ENCODE peak calls at places on chromosome 20, in five cellular contexts. J is transverse colon, T is body of pancreas, P is uterus, E is iPS DF 6.9. W is an unnamed sample. For H3K36me3, the result is how much of the 10 kb centered on the place peaks cover.

GRCh38 chr20:53581444-53582311 is 12.0 kb downstream of the ZNF217 start:
- DNase-seq in E (no peak), J (peak), P (no peak), T (no peak), W (no peak)

GRCh38 chr20:38424404-38424803 is 10.7 kb downstream of the SNHG17 start:
- DNase-seq in J (no peak), T (no peak), E (no peak), P (no peak), W (no peak)

GRCh38 chr20:63882257-63883208 is 12.4 kb upstream of the DNAJC5 start:
- DNase-seq in P (no peak), J (no peak), E (no peak), T (no peak), W (no peak)

GRCh38 chr20:64164123-64164836 is at the start of gene MYT1:
- DNase-seq in T (no peak), E (no peak), P (no peak), J (no peak), W (no peak)

GRCh38 chr20:39398656-39399055 is 436.5 kb downstream of the DHX35 start:
- DNase-seq in P (no peak), T (no peak), E (no peak), J (no peak), W (no peak)

GRCh38 chr20:7667194-7667593 is 273.1 kb downstream of the HAO1 start:
- DNase-seq in E (no peak), P (no peak), J (no peak), T (no peak), W (no peak)

GRCh38 chr20:16397053-16397452 is 176.2 kb downstream of the KIF16B start:
- DNase-seq in P (peak), T (peak), E (no peak), J (no peak), W (peak)

GRCh38 chr20:17647391-17648305 is 34.4 kb downstream of the RRBP1 start:
- DNase-seq in P (peak), E (no peak), J (no peak), T (no peak), W (no peak)

GRCh38 chr20:57655812-57656161 is 35.6 kb upstream of the ZBP1 start:
- DNase-seq in P (peak), E (no peak), T (no peak), J (no peak), W (no peak)

GRCh38 chr20:51500936-51501335 is 41.6 kb downstream of the NFATC2 start:
- DNase-seq in E (no peak), T (no peak), J (no peak), P (no peak), W (no peak)

GRCh38 chr20:3135507-3136070 is 24.1 kb downstream of the FASTKD5 start:
- DNase-seq in J (no peak), T (no peak), P (no peak), E (no peak), W (no peak)

GRCh38 chr20:37538003-37538402 is 10.3 kb upstream of the BLCAP start:
- DNase-seq in J (no peak), T (no peak), P (no peak), E (no peak), W (peak)

GRCh38 chr20:2984028-2984501 is 59.4 kb upstream of the GNRH2 start:
- DNase-seq in E (no peak), P (no peak), J (no peak), T (no peak), W (no peak)

GRCh38 chr20:46681032-46681854 is 8.0 kb downstream of the TP53RK start:
- DNase-seq in J (peak), P (peak), E (no peak), T (peak), W (peak)

GRCh38 chr20:56247954-56248782 is at the start of gene MC3R:
- DNase-seq in P (no peak), J (peak), T (peak), E (no peak), W (peak)

GRCh38 chr20:60634773-60635172 is 617.3 kb upstream of the CDH4 start:
- DNase-seq in E (no peak), P (no peak), T (no peak), J (no peak), W (no peak)

GRCh38 chr20:24149881-24150307 is 161.3 kb upstream of the GGTLC1 start:
- DNase-seq in P (no peak), J (no peak), T (peak), E (no peak), W (peak)

GRCh38 chr20:37081717-37082289 is 14.0 kb downstream of the RBL1 start:
- DNase-seq in P (no peak), T (no peak), E (no peak), J (peak), W (no peak)

GRCh38 chr20:17796096-17796563 is 96.4 kb downstream of the BANF2 start:
- DNase-seq in T (peak), P (peak), J (no peak), E (no peak), W (peak)

GRCh38 chr20:59643616-59644061 is 39.3 kb downstream of the PHACTR3 start:
- DNase-seq in P (no peak), T (no peak), J (no peak), E (no peak), W (no peak)

GRCh38 chr20:43003318-43003928 is 186.3 kb downstream of the PTPRT start:
- DNase-seq in P (no peak), J (no peak), T (no peak), E (no peak), W (no peak)

GRCh38 chr20:24639167-24639548 is 169.7 kb downstream of the SYNDIG1 start:
- DNase-seq in J (no peak), P (no peak), E (no peak), T (no peak), W (no peak)

GRCh38 chr20:38723069-38723981 is 961 bp upstream of the SLC32A1 start:
- DNase-seq in E (no peak), J (no peak), T (no peak), P (no peak), W (no peak)

GRCh38 chr20:16599257-16599656 is 26.0 kb upstream of the KIF16B start:
- DNase-seq in E (no peak), J (no peak), P (no peak), T (no peak), W (no peak)

GRCh38 chr20:4961746-4962145 is 39.6 kb downstream of the SLC23A2 start:
- DNase-seq in J (no peak), T (no peak), P (no peak), E (no peak), W (peak)

GRCh38 chr20:38315290-38315966 is 11.5 kb downstream of the BPI start:
- DNase-seq in E (no peak), T (no peak), J (no peak), P (peak), W (no peak)

GRCh38 chr20:62352402-62353288 is 14.5 kb downstream of the LAMA5 start:
- DNase-seq in E (no peak), J (no peak), P (peak), T (no peak), W (no peak)

GRCh38 chr20:63103402-63104311 is 96.9 kb upstream of the BHLHE23 start:
- DNase-seq in P (no peak), E (no peak), T (no peak), J (no peak), W (no peak)

GRCh38 chr20:55800501-55800900 is 204.8 kb downstream of the CBLN4 start:
- DNase-seq in T (no peak), E (no peak), J (no peak), P (no peak), W (no peak)

GRCh38 chr20:10427060-10427692 is 6.8 kb downstream of the MKKS start:
- DNase-seq in T (peak), J (peak), E (no peak), P (peak), W (peak)

GRCh38 chr20:61968932-61969331 is 96.7 kb downstream of the TAF4 start:
- DNase-seq in E (no peak), T (no peak), J (no peak), P (no peak), W (no peak)

GRCh38 chr20:9800406-9800805 is 38.5 kb downstream of the PAK5 start:
- DNase-seq in P (no peak), J (no peak), E (no peak), T (no peak), W (no peak)

GRCh38 chr20:23673209-23673608 is 15.6 kb downstream of the CST4 start:
- DNase-seq in P (no peak), J (no peak), E (no peak), T (no peak), W (no peak)

GRCh38 chr20:19815553-19815991 is 57.5 kb downstream of the RIN2 start:
- DNase-seq in J (no peak), E (no peak), T (no peak), P (no peak), W (peak)

GRCh38 chr20:62522748-62523396 is 47.1 kb upstream of the GATA5 start:
- DNase-seq in P (no peak), J (no peak), E (no peak), T (no peak), W (no peak)

DNA sequence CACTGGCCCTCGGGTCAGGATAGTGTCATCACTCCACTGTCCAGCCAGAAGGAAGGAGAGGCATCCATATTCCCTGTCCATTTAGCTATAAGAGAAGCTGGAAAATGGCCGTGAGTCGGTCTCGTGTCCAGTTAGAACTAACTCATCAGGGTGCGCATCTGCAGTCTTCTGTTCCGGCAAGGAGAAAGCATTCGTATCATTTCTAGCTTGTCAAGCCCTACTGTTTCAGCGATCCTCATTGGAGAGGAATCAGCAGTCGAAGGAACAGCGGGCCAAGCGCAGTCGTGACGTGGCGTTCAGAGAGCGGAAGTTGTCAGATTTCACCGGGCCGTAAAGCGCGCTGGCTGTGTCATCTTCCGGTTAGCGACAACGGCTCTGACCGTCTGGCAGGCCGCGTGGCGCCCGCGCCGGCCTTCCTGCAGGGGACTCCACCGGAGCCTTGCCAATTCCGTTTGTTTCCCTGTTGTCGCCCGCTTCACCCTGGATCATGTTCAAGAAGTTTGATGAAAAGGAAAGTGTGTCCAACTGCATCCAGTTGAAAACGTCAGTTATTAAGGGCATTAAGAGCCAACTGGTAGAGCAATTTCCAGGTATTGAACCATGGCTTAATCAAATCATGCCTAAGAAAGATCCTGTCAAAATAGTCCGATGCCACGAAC is 32.9 kb downstream of the HM13 start:
- DNase-seq in J (peak), E (peak), P (peak), T (peak), W (peak)
- H3K36me3 ChIP-seq in J (under half), E (under half), P (under half), T (under half), W (under half)

GRCh38 chr20:13800728-13801134 is 15.9 kb downstream of the NDUFAF5 start:
- DNase-seq in E (no peak), P (peak), J (peak), T (peak), W (peak)
- H3K36me3 ChIP-seq in E (under half), P (under half), J (under half), T (under half), W (under half)

GRCh38 chr20:48525400-48525799 is 302.4 kb downstream of the PREX1 start:
- DNase-seq in E (no peak), T (no peak), P (no peak), J (no peak), W (no peak)
- H3K36me3 ChIP-seq in E (under half), T (under half), P (under half), J (under half), W (under half)

GRCh38 chr20:33846291-33846916 is 35.3 kb downstream of the CHMP4B start:
- DNase-seq in P (peak), T (no peak), E (no peak), J (no peak), W (no peak)

GRCh38 chr20:33848391-33848790 is 37.2 kb downstream of the CHMP4B start:
- DNase-seq in E (no peak), T (no peak), P (no peak), J (no peak), W (no peak)

GRCh38 chr20:33852971-33853813 is 42.0 kb downstream of the CHMP4B start:
- DNase-seq in J (no peak), T (no peak), E (no peak), P (no peak), W (no peak)

GRCh38 chr20:33851842-33852466 is 40.8 kb downstream of the CHMP4B start:
- DNase-seq in E (no peak), T (no peak), P (no peak), J (no peak), W (no peak)

DNA sequence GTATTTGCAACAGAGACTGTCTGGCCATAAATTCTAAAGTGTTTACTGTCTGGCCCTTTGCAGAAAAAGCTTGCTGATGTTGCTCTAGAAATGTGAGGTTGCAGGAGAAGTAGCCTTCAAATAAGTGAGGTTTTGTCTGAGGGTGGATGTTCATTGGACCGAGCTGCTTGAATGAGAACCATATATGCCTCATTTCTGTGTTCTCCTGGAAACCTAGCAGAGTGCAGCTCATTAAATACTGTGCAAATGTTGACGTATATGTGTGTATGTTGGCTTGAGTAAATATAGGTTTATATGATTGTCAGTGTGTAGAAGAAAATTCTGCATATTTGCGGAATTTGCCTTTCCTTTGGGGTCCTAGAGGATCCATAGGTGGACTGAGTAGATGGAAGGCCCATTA is 39.0 kb downstream of the CHMP4B start:
- DNase-seq in P (no peak), J (no peak), E (no peak), T (no peak), W (no peak)
- H3K36me3 ChIP-seq in P (under half), J (under half), E (under half), T (under half), W (under half)

DNA sequence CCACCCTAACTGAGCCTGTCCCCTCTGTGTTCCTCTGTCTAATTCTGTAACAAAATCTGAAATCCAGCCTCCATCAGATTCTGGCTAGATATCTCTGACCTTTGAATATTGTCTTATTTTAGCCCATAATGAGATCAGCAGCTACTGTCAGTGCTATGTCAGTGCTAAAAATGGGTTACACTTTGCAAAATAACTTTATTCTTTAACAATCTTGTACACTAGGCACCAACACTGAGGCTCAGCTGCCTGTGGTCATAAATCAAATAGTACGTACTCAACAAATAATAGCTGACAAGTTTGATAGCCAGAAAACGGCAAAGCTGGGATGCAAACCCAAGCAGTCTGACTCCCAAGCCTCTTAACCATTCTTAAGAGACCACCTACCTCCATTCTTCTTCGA is 22.1 kb downstream of the TTPAL start:
- DNase-seq in E (no peak), P (no peak), J (no peak), T (no peak), W (no peak)
- H3K36me3 ChIP-seq in E (under half), P (under half), J (under half), T (under half), W (under half)

DNA sequence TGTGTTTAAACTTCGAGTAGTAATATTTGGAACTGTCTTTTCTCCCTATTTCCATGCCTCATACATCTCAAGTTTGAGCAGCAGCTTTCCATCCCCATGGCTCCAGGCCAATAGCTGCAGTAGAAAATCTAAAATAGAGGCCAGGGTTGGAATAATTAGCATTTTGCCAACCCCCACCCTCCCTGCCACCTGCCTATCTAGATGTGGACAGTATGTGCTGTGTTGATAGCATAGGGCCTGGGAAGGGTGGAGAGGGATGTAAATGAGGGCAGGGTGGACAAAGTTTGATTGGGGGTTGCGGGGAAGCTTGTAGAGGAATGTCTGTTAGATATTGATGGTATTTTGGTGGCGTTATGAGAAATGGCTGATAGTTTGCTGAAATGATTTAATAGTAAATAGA is 5.6 kb downstream of the TOP1 start:
- DNase-seq in J (no peak), E (no peak), T (no peak), P (no peak), W (no peak)
- H3K36me3 ChIP-seq in J (under half), E (under half), T (under half), P (under half), W (under half)

GRCh38 chr20:35504751-35505150 is 24.7 kb downstream of the C20orf173 start:
- DNase-seq in J (no peak), P (no peak), E (no peak), T (no peak), W (no peak)
- H3K36me3 ChIP-seq in J (under half), P (under half), E (under half), T (under half), W (under half)

GRCh38 chr20:34997171-34997570 is 41.5 kb downstream of the MYH7B start:
- DNase-seq in J (peak), E (no peak), P (peak), T (no peak), W (no peak)

GRCh38 chr20:34995192-34995591 is 39.5 kb downstream of the MYH7B start:
- DNase-seq in P (no peak), J (no peak), E (no peak), T (no peak), W (no peak)

GRCh38 chr20:34996243-34996984 is 40.7 kb downstream of the MYH7B start:
- DNase-seq in T (no peak), E (no peak), J (no peak), P (no peak), W (no peak)

GRCh38 chr20:34994509-34995131 is 39.0 kb downstream of the MYH7B start:
- DNase-seq in P (no peak), E (no peak), T (no peak), J (no peak), W (no peak)

GRCh38 chr20:34995696-34996095 is 40.0 kb downstream of the MYH7B start:
- DNase-seq in J (no peak), T (no peak), E (no peak), P (no peak), W (no peak)
- H3K36me3 ChIP-seq in J (under half), T (under half), E (under half), P (under half), W (under half)

GRCh38 chr20:507006-507758 is 36.4 kb downstream of the CSNK2A1 start:
- DNase-seq in T (no peak), J (no peak), P (no peak), E (no peak), W (no peak)
- H3K36me3 ChIP-seq in T (under half), J (under half), P (under half), E (under half), W (under half)